ENCODE peak calls at places on chromosome 11, in four cellular contexts. J is SK-N-SH, G is adrenal gland, L is Peyer's patch. Y is an unnamed sample.

GRCh38 chr11:10208045-10208674 is 85.9 kb downstream of the SBF2 start:
- DNase-seq in J (peak), G (no peak), L (no peak), Y (peak)

GRCh38 chr11:61918251-61919112 is 1.1 kb upstream of the RAB3IL1 start:
- DNase-seq in J (peak), G (peak), L (no peak), Y (no peak)

GRCh38 chr11:69580529-69580928 is 60.4 kb upstream of the CCND1 start:
- DNase-seq in J (no peak), G (no peak), L (no peak), Y (no peak)

GRCh38 chr11:110249066-110249465 is 47.3 kb downstream of the RDX start:
- DNase-seq in J (no peak), G (no peak), L (no peak), Y (peak)

GRCh38 chr11:128686045-128686741 is 7.7 kb upstream of the FLI1 start:
- DNase-seq in J (peak), G (no peak), L (no peak), Y (no peak)

GRCh38 chr11:72217856-72218745 is 1.5 kb downstream of the FOLR2 start:
- DNase-seq in J (no peak), G (peak), L (no peak), Y (no peak)

GRCh38 chr11:93740802-93741093 is 547 bp downstream of the TAF1D start:
- DNase-seq in J (peak), G (peak), L (peak), Y (peak)

GRCh38 chr11:15223318-15223717 is 108.6 kb downstream of the INSC start:
- DNase-seq in J (no peak), G (no peak), L (no peak), Y (peak)

GRCh38 chr11:118887219-118887618 is 3.5 kb downstream of the CXCR5 start:
- DNase-seq in J (no peak), G (no peak), L (no peak), Y (no peak)

GRCh38 chr11:103234974-103235373 is 125.7 kb downstream of the DYNC2H1 start:
- DNase-seq in J (no peak), G (no peak), L (no peak), Y (no peak)

GRCh38 chr11:44899959-44900358 is 50.7 kb downstream of the TP53I11 start:
- DNase-seq in J (peak), G (peak), L (no peak), Y (peak)

GRCh38 chr11:124865181-124865901 is at the start of gene ROBO3:
- DNase-seq in J (peak), G (no peak), L (no peak), Y (no peak)

GRCh38 chr11:68437927-68438657 is 22.5 kb upstream of the PPP6R3 start:
- DNase-seq in J (no peak), G (no peak), L (no peak), Y (no peak)

GRCh38 chr11:86896486-86896885 is 58.7 kb downstream of the FZD4 start:
- DNase-seq in J (no peak), G (no peak), L (no peak), Y (peak)

GRCh38 chr11:113552271-113552670 is 77.1 kb upstream of the DRD2 start:
- DNase-seq in J (no peak), G (no peak), L (no peak), Y (no peak)

GRCh38 chr11:113553905-113554304 is 78.7 kb upstream of the DRD2 start:
- DNase-seq in J (peak), G (no peak), L (no peak), Y (peak)

GRCh38 chr11:113554531-113554930 is 79.3 kb upstream of the DRD2 start:
- DNase-seq in J (no peak), G (no peak), L (no peak), Y (no peak)

GRCh38 chr11:113551645-113552044 is 76.4 kb upstream of the DRD2 start:
- DNase-seq in J (no peak), G (no peak), L (no peak), Y (no peak)

GRCh38 chr11:113553235-113553634 is 78.0 kb upstream of the DRD2 start:
- DNase-seq in J (no peak), G (no peak), L (no peak), Y (peak)
- H3K27ac ChIP-seq in J (no peak), G (no peak), L (no peak), Y (no peak)

DNA sequence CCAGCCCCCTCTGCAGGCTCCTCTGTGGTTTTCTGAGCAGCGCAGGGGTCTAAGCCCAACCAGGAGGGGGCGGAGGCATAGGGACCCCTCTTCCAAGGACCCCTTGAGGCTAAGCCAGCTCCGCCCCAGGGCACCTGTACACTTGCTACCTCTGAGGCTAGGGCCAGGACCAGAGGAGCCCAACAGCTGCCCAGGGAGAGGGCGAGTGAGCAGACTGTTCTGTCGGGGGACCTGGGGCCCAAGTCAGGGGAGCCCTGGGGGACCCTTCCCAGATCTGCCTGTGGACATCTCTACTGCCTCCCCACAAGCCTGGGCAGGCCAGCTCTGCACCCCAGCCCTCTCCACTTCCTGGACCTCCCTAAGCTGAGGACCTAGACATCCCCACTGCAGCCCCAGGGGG is 1.8 kb downstream of the B4GALNT4 start:
- DNase-seq in J (peak), G (no peak), L (no peak), Y (no peak)
- H3K27ac ChIP-seq in J (no peak), G (no peak), L (no peak), Y (no peak)

GRCh38 chr11:11621881-11622706 is at the start of gene GALNT18:
- DNase-seq in J (peak), G (peak), L (peak), Y (peak)

GRCh38 chr11:11620966-11621880 is 582 bp downstream of the GALNT18 start:
- DNase-seq in J (peak), G (no peak), L (no peak), Y (peak)

GRCh38 chr11:11624926-11625325 is 3.1 kb upstream of the GALNT18 start:
- DNase-seq in J (no peak), G (no peak), L (no peak), Y (peak)

GRCh38 chr11:11624206-11624605 is 2.4 kb upstream of the GALNT18 start:
- DNase-seq in J (no peak), G (no peak), L (no peak), Y (no peak)

DNA sequence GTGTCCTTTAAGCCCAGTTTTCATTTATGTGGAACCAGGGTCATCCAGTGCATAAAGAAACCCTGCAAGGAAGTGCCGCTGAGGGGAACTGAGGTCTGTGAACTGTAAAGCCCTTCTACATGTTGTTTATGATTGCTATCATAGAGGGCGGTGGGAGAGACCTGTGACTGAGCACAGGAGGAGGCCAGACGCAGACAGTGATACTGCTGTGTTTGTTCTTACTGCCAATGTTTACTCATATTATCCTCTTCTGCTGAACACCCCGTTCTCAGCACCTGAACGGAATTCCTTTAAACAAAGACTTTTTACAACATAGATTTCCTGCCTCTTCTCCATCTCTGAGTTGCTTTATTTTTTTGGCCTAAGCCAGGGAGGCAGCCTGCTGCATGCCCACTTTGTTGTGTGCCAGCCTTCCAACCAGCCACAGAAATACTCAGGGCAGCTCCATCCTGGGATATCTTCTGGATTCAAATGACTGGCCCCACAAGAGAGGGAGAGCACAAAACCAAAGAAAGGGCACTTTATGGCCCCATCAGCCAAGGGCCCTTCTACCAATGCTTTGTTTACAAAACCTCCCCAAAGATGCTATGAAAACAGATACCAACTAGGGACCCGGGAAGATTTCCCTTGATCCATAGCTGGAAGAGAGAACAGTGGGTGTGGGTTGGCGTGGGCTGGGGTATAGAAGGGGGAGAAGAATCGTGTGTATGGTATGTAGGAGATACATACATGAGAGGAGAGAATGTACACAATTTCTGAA is 1.1 kb upstream of the GALNT18 start:
- DNase-seq in J (peak), G (no peak), L (no peak), Y (no peak)
- H3K27ac ChIP-seq in J (no peak), G (no peak), L (no peak), Y (no peak)

DNA sequence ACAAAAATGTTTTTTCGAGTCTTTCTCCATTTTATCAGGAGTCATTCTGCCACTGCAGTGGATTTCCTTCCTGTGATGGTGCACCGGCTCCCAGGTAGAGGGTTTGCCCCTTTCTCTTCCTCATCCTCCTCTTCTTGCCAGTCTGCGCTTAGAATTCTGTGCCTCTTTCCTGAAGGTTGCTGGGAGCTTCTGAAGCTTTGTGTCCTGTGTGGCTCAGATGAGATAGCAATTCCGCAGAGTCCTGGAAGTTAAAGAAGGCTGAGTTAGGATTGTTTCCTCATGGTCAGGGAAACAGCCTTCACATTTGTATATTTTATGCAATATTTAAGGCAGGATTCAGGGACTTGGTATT is 260 bp downstream of the BCO2 start:
- DNase-seq in J (no peak), G (no peak), L (no peak), Y (no peak)
- H3K27ac ChIP-seq in J (peak), G (peak), L (peak), Y (no peak)

GRCh38 chr11:18567081-18567480 is 21.5 kb downstream of the UEVLD start:
- DNase-seq in J (no peak), G (no peak), L (no peak), Y (no peak)
- H3K27ac ChIP-seq in J (no peak), G (no peak), L (no peak), Y (no peak)

GRCh38 chr11:63672156-63672463 is 934 bp upstream of the ATL3 start:
- DNase-seq in J (no peak), G (no peak), L (no peak), Y (no peak)

GRCh38 chr11:63670077-63670737 is 969 bp downstream of the ATL3 start:
- DNase-seq in J (no peak), G (no peak), L (no peak), Y (peak)

GRCh38 chr11:63670738-63671321 is 346 bp downstream of the ATL3 start:
- DNase-seq in J (peak), G (peak), L (peak), Y (no peak)

GRCh38 chr11:63672934-63673539 is 1.9 kb upstream of the ATL3 start:
- DNase-seq in J (no peak), G (no peak), L (no peak), Y (no peak)

DNA sequence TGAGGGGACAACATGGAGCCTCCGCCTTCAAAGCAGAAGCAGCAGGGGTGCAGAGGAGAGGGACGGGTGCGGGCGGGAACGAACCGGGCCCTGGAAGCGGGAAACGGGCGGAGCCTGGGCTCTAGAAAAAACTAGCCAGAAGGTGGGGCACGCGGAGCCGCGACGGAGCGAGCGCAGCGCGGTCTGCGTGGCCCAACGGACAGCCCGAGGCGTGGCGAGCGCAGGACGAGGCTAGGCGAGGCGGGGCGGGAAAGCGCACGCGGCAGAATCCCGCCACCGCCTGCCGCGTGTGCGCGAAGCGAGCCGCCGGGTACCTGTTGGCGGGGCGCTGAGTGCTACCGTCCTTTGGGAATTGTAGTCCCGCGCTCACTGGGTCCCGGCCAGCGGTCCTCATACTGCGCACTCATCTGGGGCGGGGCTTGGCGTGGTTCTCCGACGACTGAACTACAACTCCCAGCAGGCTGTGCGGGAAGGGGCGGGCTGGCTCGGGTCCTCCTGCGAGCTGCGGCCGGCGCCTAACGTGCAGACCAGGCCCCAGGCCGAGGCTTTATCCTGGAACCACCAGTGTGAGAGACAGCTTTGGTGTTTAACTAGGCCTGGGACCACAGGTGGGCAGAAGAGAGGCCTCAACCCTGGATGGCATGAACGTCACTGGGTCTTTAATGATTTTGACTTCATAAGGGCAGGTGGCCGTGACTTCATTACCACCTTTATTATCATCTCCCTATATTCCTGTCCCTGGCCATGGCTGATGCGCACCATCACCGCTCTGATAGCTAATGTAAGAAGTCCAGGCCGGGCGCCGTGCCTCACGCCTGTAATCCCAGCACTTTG is at the start of gene ATL3:
- DNase-seq in J (peak), G (peak), L (peak), Y (peak)
- H3K27ac ChIP-seq in J (peak), G (peak), L (peak), Y (peak)

GRCh38 chr11:70892889-70893288 is 359.5 kb downstream of the SHANK2 start:
- DNase-seq in J (no peak), G (no peak), L (no peak), Y (no peak)
- H3K27ac ChIP-seq in J (no peak), G (no peak), L (no peak), Y (no peak)

GRCh38 chr11:130738618-130739017 is 177.7 kb downstream of the SNX19 start:
- DNase-seq in J (no peak), G (no peak), L (no peak), Y (no peak)
- H3K27ac ChIP-seq in J (peak), G (peak), L (peak), Y (peak)

Y was measured in A673.